ENCODE peak calls at places on chromosomes 2 and 18, in eight cellular contexts. I is AG10803, L is BE2C, M is right atrium auricular region, N is fibroblast of lung, B is AG04450, T is ovary, W is fibroblast of mammary gland. U is an unnamed sample.

GRCh38 chr2:69271831-69272257 is 115.2 kb downstream of the GFPT1 start:
- DNase-seq in I (peak), L (no peak), M (no peak), N (peak), B (peak), T (no peak), W (peak), U (no peak)

GRCh38 chr2:30332791-30333453 is 101.6 kb downstream of the LBH start:
- DNase-seq in I (no peak), L (no peak), M (no peak), N (no peak), B (no peak), T (no peak), W (no peak), U (no peak)

GRCh38 chr2:152166633-152167032 is 8.9 kb downstream of the STAM2 start:
- DNase-seq in I (peak), L (no peak), M (no peak), N (peak), B (no peak), T (no peak), W (peak), U (no peak)

GRCh38 chr18:32588191-32588590 is 117.5 kb upstream of the GAREM1 start:
- DNase-seq in I (no peak), L (no peak), M (no peak), N (no peak), B (no peak), T (no peak), W (no peak), U (no peak)

GRCh38 chr2:241764272-241765241 is 12.1 kb upstream of the GAL3ST2 start:
- DNase-seq in I (no peak), L (peak), M (no peak), N (no peak), B (no peak), T (no peak), W (no peak), U (no peak)

GRCh38 chr2:60961457-60961856 is 56.1 kb upstream of the PEX13 start:
- DNase-seq in I (peak), L (no peak), M (no peak), N (peak), B (peak), T (no peak), W (peak), U (no peak)

GRCh38 chr2:70443726-70444125 is 109.9 kb downstream of the TGFA start:
- DNase-seq in I (no peak), L (no peak), M (peak), N (no peak), B (no peak), T (no peak), W (no peak), U (no peak)

GRCh38 chr2:43159797-43160196 is 66.6 kb downstream of the ZFP36L2 start:
- DNase-seq in I (no peak), L (no peak), M (no peak), N (no peak), B (no peak), T (no peak), W (no peak), U (no peak)

GRCh38 chr18:35710581-35710980 is 129.0 kb downstream of the GALNT1 start:
- DNase-seq in I (no peak), L (no peak), M (no peak), N (no peak), B (no peak), T (no peak), W (no peak), U (no peak)

GRCh38 chr18:79770826-79771225 is 26.9 kb upstream of the KCNG2 start:
- DNase-seq in I (no peak), L (no peak), M (no peak), N (no peak), B (no peak), T (no peak), W (no peak), U (no peak)

GRCh38 chr2:102106133-102106556 is 36.4 kb upstream of the IL1R1 start:
- DNase-seq in I (peak), L (no peak), M (no peak), N (peak), B (no peak), T (no peak), W (peak), U (no peak)

GRCh38 chr18:10822457-10822856 is 296.6 kb downstream of the NAPG start:
- DNase-seq in I (no peak), L (no peak), M (no peak), N (no peak), B (no peak), T (no peak), W (no peak), U (no peak)

GRCh38 chr2:25749676-25750075 is 76.3 kb upstream of the DTNB start:
- DNase-seq in I (no peak), L (no peak), M (no peak), N (no peak), B (no peak), T (no peak), W (no peak), U (no peak)

GRCh38 chr2:75140288-75140687 is 59.0 kb downstream of the TACR1 start:
- DNase-seq in I (no peak), L (no peak), M (no peak), N (no peak), B (no peak), T (no peak), W (peak), U (no peak)

GRCh38 chr2:46719499-46719898 is 196.1 kb downstream of the MCFD2 start:
- DNase-seq in I (peak), L (no peak), M (no peak), N (peak), B (peak), T (no peak), W (peak), U (no peak)

GRCh38 chr2:200703132-200703925 is 108.4 kb upstream of the BZW1 start:
- DNase-seq in I (peak), L (peak), M (no peak), N (peak), B (peak), T (no peak), W (peak), U (no peak)

GRCh38 chr2:200405599-200406298 is 99.3 kb downstream of the SPATS2L start:
- DNase-seq in I (peak), L (no peak), M (no peak), N (peak), B (peak), T (no peak), W (peak), U (no peak)

GRCh38 chr2:44120428-44120827 is 48.2 kb upstream of the PPM1B start:
- DNase-seq in I (peak), L (no peak), M (no peak), N (peak), B (peak), T (no peak), W (peak), U (no peak)

GRCh38 chr2:19369341-19369955 is 11.0 kb upstream of the OSR1 start:
- DNase-seq in I (peak), L (no peak), M (no peak), N (peak), B (no peak), T (no peak), W (peak), U (no peak)

GRCh38 chr2:74081030-74081429 is 66.7 kb downstream of the BOLA3 start:
- DNase-seq in I (peak), L (no peak), M (no peak), N (no peak), B (no peak), T (no peak), W (peak), U (no peak)

GRCh38 chr2:120034027-120034426 is 21.1 kb downstream of the EPB41L5 start:
- DNase-seq in I (no peak), L (no peak), M (no peak), N (no peak), B (no peak), T (no peak), W (no peak), U (no peak)
- TF ChIP-seq CTCF in I (no peak), L (no peak), M (no peak), N (no peak), B (no peak), T (no peak), W (no peak), U (no peak)

GRCh38 chr2:134988994-134989605 is 58.1 kb downstream of the MAP3K19 start:
- DNase-seq in I (peak), L (no peak), M (no peak), N (peak), B (peak), T (no peak), W (peak), U (no peak)
- TF ChIP-seq CTCF in I (peak), L (peak), M (peak), N (no peak), B (peak), T (peak), W (peak), U (peak)

GRCh38 chr2:180358458-180358857 is 351.4 kb upstream of the CWC22 start:
- DNase-seq in I (no peak), L (no peak), M (no peak), N (no peak), B (no peak), T (no peak), W (no peak), U (no peak)
- TF ChIP-seq CTCF in I (no peak), L (no peak), M (no peak), N (no peak), B (no peak), T (no peak), W (no peak), U (no peak)

GRCh38 chr2:137677466-137677865 is 286.8 kb upstream of the HNMT start:
- DNase-seq in I (no peak), L (no peak), M (no peak), N (no peak), B (no peak), T (no peak), W (no peak), U (no peak)
- TF ChIP-seq CTCF in I (no peak), L (no peak), M (no peak), N (no peak), B (no peak), T (no peak), W (no peak), U (no peak)

GRCh38 chr18:54555996-54556395 is 35.0 kb upstream of the DYNAP start:
- DNase-seq in I (no peak), L (no peak), M (no peak), N (no peak), B (no peak), T (no peak), W (no peak), U (no peak)

GRCh38 chr18:54561864-54562263 is 29.2 kb upstream of the DYNAP start:
- DNase-seq in I (no peak), L (no peak), M (no peak), N (no peak), B (no peak), T (no peak), W (no peak), U (no peak)

GRCh38 chr18:54557958-54558357 is 33.1 kb upstream of the DYNAP start:
- DNase-seq in I (no peak), L (no peak), M (no peak), N (no peak), B (no peak), T (no peak), W (no peak), U (no peak)

GRCh38 chr18:54558609-54559585 is 32.1 kb upstream of the DYNAP start:
- DNase-seq in I (peak), L (no peak), M (no peak), N (peak), B (no peak), T (no peak), W (peak), U (no peak)
- TF ChIP-seq CTCF in I (peak), L (peak), M (peak), N (peak), B (peak), T (no peak), W (peak), U (peak)